ENCODE peak calls at places on chromosomes 16 and 17, in four cellular contexts. C, Z, S and B are unnamed samples.

GRCh38 chr17:29713626-29714025 is 90.9 kb upstream of the CORO6 start:
- DNase-seq in C (no peak), Z (no peak), S (no peak), B (no peak)

GRCh38 chr17:74369221-74369620 is 1.9 kb downstream of the GPR142 start:
- DNase-seq in C (no peak), Z (peak; percentile 64), S (peak; percentile 81), B (no peak)

GRCh38 chr17:81512984-81513668 is 527 bp upstream of the ACTG1 start:
- DNase-seq in C (peak; percentile 73), Z (peak; percentile 75), S (peak; percentile 78), B (peak; percentile 81)

GRCh38 chr17:17826942-17827785 is 9.6 kb downstream of the SREBF1 start:
- DNase-seq in C (no peak), Z (no peak), S (no peak), B (no peak)

GRCh38 chr16:54285414-54286066 is 1.0 kb downstream of the IRX3 start:
- DNase-seq in C (no peak), Z (no peak), S (no peak), B (no peak)

GRCh38 chr16:48274476-48274875 is 27.1 kb upstream of the ABCC11 start:
- DNase-seq in C (no peak), Z (no peak), S (no peak), B (no peak)

GRCh38 chr16:82715160-82715559 is 88.4 kb downstream of the CDH13 start:
- DNase-seq in C (no peak), Z (no peak), S (no peak), B (no peak)

GRCh38 chr16:66395806-66396555 is 29.5 kb downstream of the CDH5 start:
- DNase-seq in C (no peak), Z (no peak), S (no peak), B (no peak)

GRCh38 chr17:41490022-41490421 is 312 bp upstream of the KRT36 start:
- DNase-seq in C (no peak), Z (no peak), S (no peak), B (no peak)

GRCh38 chr17:32341141-32341856 is 674 bp downstream of the C17orf75 start:
- DNase-seq in C (no peak), Z (peak; percentile 74), S (no peak), B (no peak)

GRCh38 chr17:8067806-8068205 is 19.7 kb downstream of the ALOX12B start:
- DNase-seq in C (no peak), Z (no peak), S (peak; percentile 44), B (no peak)

GRCh38 chr16:2820836-2821482 is 3.9 kb downstream of the PRSS21 start:
- DNase-seq in C (no peak), Z (no peak), S (peak; percentile 15), B (no peak)

GRCh38 chr17:71024172-71024571 is 854.8 kb downstream of the KCNJ2 start:
- DNase-seq in C (no peak), Z (no peak), S (no peak), B (no peak)

GRCh38 chr17:41415833-41416335 is 8.5 kb downstream of the KRT37 start:
- DNase-seq in C (peak; percentile 66), Z (no peak), S (no peak), B (no peak)

GRCh38 chr16:19410435-19411153 is 7.1 kb upstream of the TMC5 start:
- DNase-seq in C (no peak), Z (no peak), S (peak; percentile 80), B (no peak)

GRCh38 chr16:11554054-11554453 is 32.7 kb downstream of the LITAF start:
- DNase-seq in C (peak; percentile 28), Z (no peak), S (no peak), B (no peak)

DNA sequence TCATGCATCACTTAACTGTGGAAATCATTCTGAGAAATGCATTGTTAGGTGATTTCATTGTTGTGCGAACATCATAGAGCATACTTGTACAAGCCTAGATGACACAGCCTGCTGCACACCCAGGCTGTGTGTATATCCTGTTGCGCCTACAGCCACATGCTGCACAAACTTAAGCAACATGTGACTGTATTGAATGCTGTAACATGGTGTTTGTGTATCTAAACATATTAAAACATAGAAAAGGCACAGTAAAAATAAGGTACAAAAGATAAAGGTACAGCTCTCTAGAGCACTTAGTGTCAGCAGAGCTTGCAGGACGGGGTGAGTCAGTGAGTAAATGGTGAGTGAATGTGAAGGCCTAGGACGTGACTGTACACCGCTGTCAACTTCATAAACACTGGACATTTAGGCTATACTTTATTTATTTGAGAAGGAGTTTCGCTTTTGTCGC is 11.9 kb downstream of the FOXK2 start:
- DNase-seq in C (no peak), Z (no peak), S (peak; percentile 14), B (no peak)
- H3K27ac ChIP-seq in C (peak overlapping the region; percentile 60), Z (no peak overlapping the region), S (peak overlapping the region; percentile 12), B (no peak overlapping the region)

DNA sequence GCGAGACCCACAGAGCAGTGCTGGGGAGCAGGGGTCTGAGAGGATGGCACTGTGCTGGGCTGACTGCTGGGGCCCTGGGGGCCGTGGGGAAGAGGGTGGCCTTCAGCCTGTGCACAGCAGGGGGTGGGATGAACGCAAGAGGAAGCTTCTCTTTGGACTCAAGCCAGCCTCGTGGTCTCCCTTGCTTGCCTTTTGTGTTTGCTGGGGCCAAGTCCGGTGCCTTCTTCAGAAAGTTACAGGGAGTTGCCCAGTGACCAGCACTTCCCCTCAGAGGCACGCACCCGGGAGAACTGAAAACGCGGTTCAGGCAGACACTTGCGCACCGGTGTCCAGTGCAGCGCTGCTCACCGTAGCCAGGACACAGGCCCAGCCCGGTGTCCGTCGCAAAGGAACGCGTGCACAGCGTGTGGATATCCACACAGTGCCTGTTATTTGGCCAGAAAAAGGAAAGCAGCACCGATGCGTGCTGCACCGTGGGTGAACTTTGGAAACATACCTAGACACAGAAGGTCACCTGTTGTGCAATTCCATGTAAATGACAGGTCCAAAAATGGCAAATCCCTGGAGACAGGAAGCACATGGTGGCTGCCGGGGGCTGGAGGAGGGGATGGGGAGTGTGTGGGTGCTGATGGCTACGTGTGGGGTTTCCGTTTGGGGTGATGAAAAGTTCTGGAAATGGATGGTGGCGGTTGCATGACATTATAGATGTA is 29.5 kb upstream of the NUDT16L1 start:
- DNase-seq in C (no peak), Z (no peak), S (peak; percentile 80), B (no peak)
- H3K27ac ChIP-seq in C (no peak overlapping the region), Z (peak overlapping the region; percentile 8), S (peak overlapping the region; percentile 62), B (no peak overlapping the region)

GRCh38 chr16:89369266-89369895 is 121.0 kb downstream of the ANKRD11 start:
- DNase-seq in C (no peak), Z (no peak), S (no peak), B (no peak)
- H3K27ac ChIP-seq in C (no peak overlapping the region), Z (no peak overlapping the region), S (no peak overlapping the region), B (no peak overlapping the region)

GRCh38 chr17:50932584-50932901 is 66.4 kb upstream of the TOB1 start:
- DNase-seq in C (no peak), Z (no peak), S (no peak), B (no peak)
- H3K27ac ChIP-seq in C (peak overlapping the region; percentile 94), Z (no peak overlapping the region), S (peak overlapping the region; percentile 92), B (peak overlapping the region; percentile 94)

GRCh38 chr16:68297908-68298307 is 12.8 kb downstream of the SLC7A6OS start:
- DNase-seq in C (no peak), Z (no peak), S (no peak), B (no peak)

GRCh38 chr16:68296693-68297092 is 14.1 kb downstream of the SLC7A6OS start:
- DNase-seq in C (no peak), Z (no peak), S (no peak), B (no peak)

GRCh38 chr16:68298312-68298711 is 12.4 kb downstream of the SLC7A6OS start:
- DNase-seq in C (no peak), Z (no peak), S (no peak), B (no peak)

GRCh38 chr16:68298907-68299515 is 11.7 kb downstream of the SLC7A6OS start:
- DNase-seq in C (peak; percentile 27), Z (no peak), S (no peak), B (no peak)

DNA sequence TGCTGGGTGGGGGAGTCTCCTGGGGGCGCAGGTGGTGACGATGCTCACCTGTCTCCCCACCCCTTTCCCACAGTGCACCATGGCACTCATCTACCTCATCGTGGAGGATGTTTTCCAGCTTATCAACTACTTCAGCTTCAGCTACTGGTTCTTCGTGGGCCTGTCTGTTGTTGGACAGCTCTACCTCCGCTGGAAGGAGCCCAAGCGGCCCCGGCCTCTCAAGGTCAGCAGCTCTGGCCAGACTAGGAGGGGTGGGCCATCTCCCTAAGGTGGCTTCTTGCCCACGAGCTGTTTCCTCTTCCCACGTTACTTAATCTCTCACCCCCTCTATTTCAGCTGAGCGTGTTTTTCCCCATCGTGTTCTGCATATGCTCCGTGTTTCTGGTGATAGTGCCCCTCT is 14.5 kb downstream of the SLC7A6OS start:
- DNase-seq in C (no peak), Z (no peak), S (no peak), B (no peak)
- H3K27ac ChIP-seq in C (no peak overlapping the region), Z (no peak overlapping the region), S (no peak overlapping the region), B (no peak overlapping the region)

DNA sequence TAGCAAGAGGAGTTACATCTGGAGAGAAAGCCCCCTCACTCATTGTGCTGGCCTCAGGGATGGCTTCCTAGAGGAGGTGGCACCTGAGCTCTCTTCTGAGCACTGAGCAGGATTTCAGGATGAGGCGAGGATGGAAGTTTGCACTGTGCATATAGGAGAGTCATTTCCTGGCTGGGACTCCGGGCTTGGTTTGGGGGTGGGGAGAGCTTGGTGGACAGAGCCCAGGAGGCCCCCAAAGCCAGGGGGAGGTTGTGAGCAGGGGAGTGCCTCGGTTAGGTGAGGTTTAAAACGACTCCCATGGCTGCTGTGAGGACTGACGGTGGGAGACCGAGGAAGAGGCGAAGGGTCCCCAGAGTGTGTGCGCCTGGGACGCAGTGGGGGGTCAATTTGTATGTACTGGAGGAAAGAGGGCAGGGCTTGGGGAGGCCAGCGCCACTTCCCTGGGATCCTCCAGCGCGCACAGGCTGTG is 1.2 kb downstream of the CAMKK1 start:
- DNase-seq in C (no peak), Z (no peak), S (no peak), B (no peak)
- H3K27ac ChIP-seq in C (peak overlapping the region; percentile 97), Z (no peak overlapping the region), S (peak overlapping the region; percentile 80), B (peak overlapping the region; percentile 58)